ENCODE peak calls at places on chromosomes 2 and 18, in six cellular contexts. C, M, W, B, L and Q are unnamed samples.

GRCh38 chr2:132519566-132519965 is 103.0 kb downstream of the GPR39 start:
- DNase-seq in C (no peak), L (no peak), B (no peak), W (no peak), M (no peak), Q (peak; percentile 71)

GRCh38 chr2:65639156-65639876 is 206.9 kb upstream of the SPRED2 start:
- DNase-seq in W (no peak), L (no peak), M (no peak), B (no peak), C (no peak), Q (no peak)

GRCh38 chr2:26782876-26783704 is 2.8 kb upstream of the CENPA start:
- DNase-seq in B (no peak), W (no peak), L (peak; percentile 65), C (no peak), M (no peak), Q (no peak)

GRCh38 chr2:11121099-11121822 is 34.0 kb upstream of the SLC66A3 start:
- DNase-seq in L (no peak), B (no peak), C (no peak), M (no peak), W (no peak), Q (no peak)

GRCh38 chr2:54556659-54557121 is 100.6 kb downstream of the SPTBN1 start:
- DNase-seq in C (no peak), W (no peak), M (no peak), L (no peak), B (no peak), Q (no peak)

GRCh38 chr2:19022334-19022733 is 336.1 kb downstream of the OSR1 start:
- DNase-seq in M (no peak), B (no peak), C (no peak), L (no peak), W (no peak), Q (no peak)

GRCh38 chr2:47520302-47520630 is 117.3 kb downstream of the MSH2 start:
- DNase-seq in W (no peak), B (no peak), M (no peak), L (no peak), C (no peak), Q (peak; percentile 54)

GRCh38 chr2:55966431-55967118 is 43.0 kb upstream of the EFEMP1 start:
- DNase-seq in W (no peak), C (no peak), B (no peak), M (no peak), L (no peak), Q (no peak)

GRCh38 chr2:171293661-171294060 is 133.0 kb upstream of the TLK1 start:
- DNase-seq in W (no peak), L (no peak), B (no peak), M (no peak), C (no peak), Q (no peak)

GRCh38 chr2:37764739-37765138 is 93.3 kb upstream of the CDC42EP3 start:
- DNase-seq in B (no peak), M (no peak), C (no peak), L (no peak), W (no peak), Q (no peak)

GRCh38 chr2:16774980-16775963 is 109.6 kb upstream of the CYRIA start:
- DNase-seq in L (peak; percentile 41), M (no peak), W (no peak), B (no peak), C (no peak), Q (peak; percentile 60)

GRCh38 chr2:64291181-64291580 is 147.0 kb upstream of the PELI1 start:
- DNase-seq in M (peak; percentile 23), L (no peak), C (no peak), B (no peak), W (no peak), Q (no peak)

GRCh38 chr18:79687806-79688205 is 8.2 kb downstream of the CTDP1 start:
- DNase-seq in B (no peak), C (no peak), M (no peak), W (no peak), L (no peak), Q (peak; percentile 6)

GRCh38 chr2:231036578-231037106 is 681 bp upstream of the C2orf72 start:
- DNase-seq in W (no peak), B (no peak), C (no peak), L (no peak), M (no peak), Q (no peak)

GRCh38 chr18:45168883-45169585 is 446.2 kb upstream of the SLC14A2 start:
- DNase-seq in B (no peak), W (no peak), L (no peak), C (no peak), M (no peak), Q (no peak)

GRCh38 chr2:38217401-38218188 is 141.6 kb upstream of the CYP1B1 start:
- DNase-seq in C (no peak), B (no peak), W (no peak), M (no peak), L (no peak), Q (no peak)

GRCh38 chr2:236257575-236257974 is 6.6 kb downstream of the ASB18 start:
- DNase-seq in C (no peak), B (no peak), L (no peak), W (no peak), M (no peak), Q (no peak)

GRCh38 chr2:113724010-113724409 is 32.4 kb downstream of the SLC35F5 start:
- DNase-seq in M (no peak), C (no peak), L (no peak), W (no peak), B (no peak), Q (no peak)

GRCh38 chr2:215066138-215066537 is 72.3 kb downstream of the ABCA12 start:
- DNase-seq in L (no peak), C (no peak), M (no peak), W (no peak), B (no peak), Q (peak; percentile 27)

GRCh38 chr2:110220193-110220564 is 7.8 kb upstream of the MTLN start:
- DNase-seq in M (no peak), B (no peak), W (no peak), L (no peak), C (no peak), Q (no peak)

GRCh38 chr2:121173112-121173511 is 111.9 kb downstream of the TFCP2L1 start:
- DNase-seq in B (no peak), C (no peak), L (no peak), M (no peak), W (no peak), Q (no peak)

GRCh38 chr18:5463390-5463789 is 80.4 kb downstream of the EPB41L3 start:
- DNase-seq in L (no peak), W (no peak), C (no peak), M (no peak), B (no peak), Q (no peak)
- TF ChIP-seq YY1 in L (no peak), W (no peak), C (no peak), M (no peak), B (no peak), Q (no peak)

GRCh38 chr2:149020432-149020851 is 18.1 kb upstream of the LYPD6B start:
- DNase-seq in W (no peak), C (no peak), M (no peak), B (peak; percentile 88), L (peak; percentile 73), Q (no peak)
- TF ChIP-seq JUND in W (no peak), C (no peak), M (no peak), B (no peak), L (no peak), Q (no peak)

GRCh38 chr2:181468857-181469256 is 11.7 kb downstream of the ITGA4 start:
- DNase-seq in C (no peak), B (no peak), M (no peak), L (no peak), W (no peak), Q (no peak)

GRCh38 chr2:181470815-181471214 is 13.6 kb downstream of the ITGA4 start:
- DNase-seq in L (no peak), M (no peak), B (no peak), C (no peak), W (no peak), Q (no peak)

GRCh38 chr2:181472990-181473389 is 15.8 kb downstream of the ITGA4 start:
- DNase-seq in C (no peak), L (no peak), W (no peak), B (no peak), M (no peak), Q (no peak)

GRCh38 chr2:181471783-181472182 is 14.6 kb downstream of the ITGA4 start:
- DNase-seq in L (no peak), C (no peak), W (no peak), B (no peak), M (no peak), Q (no peak)

GRCh38 chr2:181471227-181471626 is 14.0 kb downstream of the ITGA4 start:
- DNase-seq in C (no peak), M (no peak), L (no peak), B (no peak), W (no peak), Q (no peak)
- H3K4me1 ChIP-seq in C (no peaks in the 10 kb centered on the region), M (no peaks in the 10 kb centered on the region), L (no peaks in the 10 kb centered on the region), B (peaks cover 21% of the 10 kb centered on the region), W (peaks cover 5% of the 10 kb centered on the region), Q (no peaks in the 10 kb centered on the region)

GRCh38 chr2:70942396-70942795 is 6.7 kb downstream of the ATP6V1B1 start:
- DNase-seq in M (no peak), L (no peak), B (no peak), C (no peak), W (no peak), Q (no peak)
- TF ChIP-seq YY1 in M (no peak), L (no peak), B (no peak), C (no peak), W (no peak), Q (no peak)

DNA sequence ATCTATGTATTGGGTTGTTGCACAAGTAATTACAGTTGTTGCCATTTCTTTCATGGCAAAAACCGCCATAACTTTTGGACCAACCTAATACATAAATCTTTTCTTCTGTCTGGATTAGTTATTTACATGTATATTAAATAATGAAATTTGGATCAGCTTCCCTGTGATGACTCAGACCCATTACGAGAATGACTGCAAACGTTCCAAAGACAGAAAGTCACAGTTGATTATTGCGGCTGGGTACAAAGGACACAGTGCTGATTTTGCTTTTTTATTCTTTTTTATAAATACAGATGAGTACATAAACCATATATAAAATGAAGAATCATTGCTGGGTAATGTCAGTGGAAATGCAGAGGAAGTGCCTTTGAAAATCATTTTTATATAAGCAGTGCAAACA is 126.2 kb downstream of the TWIST2 start:
- DNase-seq in M (no peak), L (no peak), C (no peak), B (no peak), W (no peak), Q (no peak)
- TF ChIP-seq JUND in M (no peak), L (no peak), C (no peak), B (no peak), W (no peak), Q (peak; percentile 56)

DNA sequence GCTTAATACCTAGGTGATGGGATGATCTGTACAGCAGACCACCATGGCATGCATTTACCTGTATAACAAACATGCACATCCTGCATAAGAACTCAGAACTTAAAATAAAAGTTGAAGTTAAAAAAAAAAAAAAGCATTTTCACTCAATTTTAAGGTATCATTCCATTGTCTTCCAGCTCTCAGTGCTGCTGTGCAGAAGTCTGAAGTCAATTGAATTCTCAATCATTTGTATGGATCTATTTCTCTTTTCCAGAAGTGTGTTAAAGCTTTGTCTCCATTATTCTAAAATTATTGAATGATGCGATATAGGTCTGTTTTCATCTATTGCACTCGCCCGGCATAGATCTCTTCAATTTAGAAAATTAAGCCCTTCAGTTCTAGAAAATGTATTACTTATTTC is 202.5 kb upstream of the EPAS1 start:
- DNase-seq in C (no peak), B (no peak), W (no peak), M (no peak), L (no peak), Q (no peak)
- H3K4me1 ChIP-seq in C (peaks cover 8% of the 10 kb centered on the region), B (no peaks in the 10 kb centered on the region), W (peaks cover 5% of the 10 kb centered on the region), M (peaks cover 17% of the 10 kb centered on the region), L (peaks cover 5% of the 10 kb centered on the region), Q (peaks cover 16% of the 10 kb centered on the region)